ENCODE peak calls at places on chromosome 21, in seven cellular contexts. One of them, this sample, is unnamed.

GRCh38 chr21:46052703-46053651 is 44.9 kb upstream of the COL6A2 start:
- DNase-seq in caudate nucleus: no peak
- DNase-seq in left kidney: peak; percentile 37
- DNase-seq in T-helper 9 cell: no peak
- DNase-seq in stromal cell of bone marrow: no peak
- DNase-seq in immature natural killer cell: peak; percentile 89
- DNase-seq in NCI-H460: no peak
- DNase-seq in this sample: peak; percentile 95

GRCh38 chr21:46000182-46000730 is 18.7 kb downstream of the COL6A1 start:
- DNase-seq in caudate nucleus: no peak
- DNase-seq in left kidney: no peak
- DNase-seq in T-helper 9 cell: no peak
- DNase-seq in stromal cell of bone marrow: no peak
- DNase-seq in immature natural killer cell: no peak
- DNase-seq in NCI-H460: no peak
- DNase-seq in this sample: no peak

GRCh38 chr21:42187976-42188653 is 30.8 kb upstream of the ABCG1 start:
- DNase-seq in caudate nucleus: no peak
- DNase-seq in left kidney: no peak
- DNase-seq in T-helper 9 cell: peak; percentile 69
- DNase-seq in stromal cell of bone marrow: peak; percentile 18
- DNase-seq in immature natural killer cell: peak; percentile 89
- DNase-seq in NCI-H460: no peak
- DNase-seq in this sample: peak; percentile 29

GRCh38 chr21:18417361-18417760 is 13.8 kb upstream of the TMPRSS15 start:
- DNase-seq in caudate nucleus: no peak
- DNase-seq in left kidney: no peak
- DNase-seq in T-helper 9 cell: no peak
- DNase-seq in stromal cell of bone marrow: no peak
- DNase-seq in immature natural killer cell: no peak
- DNase-seq in NCI-H460: no peak
- DNase-seq in this sample: no peak

GRCh38 chr21:21165063-21165645 is 166.9 kb downstream of the NCAM2 start:
- DNase-seq in caudate nucleus: no peak
- DNase-seq in left kidney: peak; percentile 44
- DNase-seq in T-helper 9 cell: no peak
- DNase-seq in stromal cell of bone marrow: peak; percentile 93
- DNase-seq in immature natural killer cell: no peak
- DNase-seq in NCI-H460: no peak
- DNase-seq in this sample: peak; percentile 95

GRCh38 chr21:26965567-26966359 is 1.1 kb downstream of the ADAMTS5 start:
- DNase-seq in caudate nucleus: no peak
- DNase-seq in left kidney: peak; percentile 94
- DNase-seq in T-helper 9 cell: no peak
- DNase-seq in stromal cell of bone marrow: no peak
- DNase-seq in immature natural killer cell: no peak
- DNase-seq in NCI-H460: no peak
- DNase-seq in this sample: peak; percentile 70

GRCh38 chr21:41727784-41728763 is 38.8 kb downstream of the RIPK4 start:
- DNase-seq in caudate nucleus: no peak
- DNase-seq in left kidney: no peak
- DNase-seq in T-helper 9 cell: no peak
- DNase-seq in stromal cell of bone marrow: no peak
- DNase-seq in immature natural killer cell: no peak
- DNase-seq in NCI-H460: no peak
- DNase-seq in this sample: no peak

GRCh38 chr21:42118901-42119300 is 47.8 kb downstream of the UMODL1 start:
- DNase-seq in caudate nucleus: no peak
- DNase-seq in left kidney: no peak
- DNase-seq in T-helper 9 cell: no peak
- DNase-seq in stromal cell of bone marrow: no peak
- DNase-seq in immature natural killer cell: no peak
- DNase-seq in NCI-H460: no peak
- DNase-seq in this sample: peak; percentile 16

GRCh38 chr21:45130324-45130774 is 56.0 kb downstream of the ADARB1 start:
- DNase-seq in caudate nucleus: no peak
- DNase-seq in left kidney: no peak
- DNase-seq in T-helper 9 cell: no peak
- DNase-seq in stromal cell of bone marrow: peak; percentile 68
- DNase-seq in immature natural killer cell: no peak
- DNase-seq in NCI-H460: peak; percentile 40
- DNase-seq in this sample: peak; percentile 72

GRCh38 chr21:25809013-25809412 is 74.2 kb downstream of the GABPA start:
- DNase-seq in caudate nucleus: no peak
- DNase-seq in left kidney: no peak
- DNase-seq in T-helper 9 cell: no peak
- DNase-seq in stromal cell of bone marrow: peak; percentile 74
- DNase-seq in immature natural killer cell: no peak
- DNase-seq in NCI-H460: no peak
- DNase-seq in this sample: no peak

This sample was measured in AG10803.